ENCODE peak calls at places on chromosome 14, in seven cellular contexts. N is HCT116, M is heart right ventricle, E is tibial nerve, T is SK-N-SH, C is SJSA1, J is sigmoid colon. F is an unnamed sample.

GRCh38 chr14:73422515-73422914 is 35.8 kb downstream of the NUMB start:
- DNase-seq in J (no peak), N (no peak), M (no peak), E (no peak), T (no peak), C (no peak), F (no peak)

GRCh38 chr14:97414718-97415098 is 617.5 kb downstream of the VRK1 start:
- DNase-seq in N (no peak), C (no peak), M (no peak), T (no peak), E (no peak), J (no peak), F (no peak)

GRCh38 chr14:49688701-49689030 is 652 bp upstream of the POLE2 start:
- DNase-seq in M (no peak), T (no peak), J (no peak), C (no peak), N (no peak), E (no peak), F (no peak)

GRCh38 chr14:104341532-104342434 is 203.4 kb downstream of the KIF26A start:
- DNase-seq in T (peak), E (no peak), J (peak), C (no peak), M (no peak), N (peak), F (peak)

GRCh38 chr14:80095623-80096022 is 115.7 kb downstream of the DIO2 start:
- DNase-seq in N (no peak), C (peak), T (no peak), E (no peak), J (no peak), M (no peak), F (no peak)

GRCh38 chr14:90871605-90872233 is 55.5 kb upstream of the TTC7B start:
- DNase-seq in M (no peak), N (no peak), J (no peak), C (no peak), T (no peak), E (no peak), F (no peak)

GRCh38 chr14:95515080-95515489 is 1.4 kb downstream of the SYNE3 start:
- DNase-seq in E (no peak), J (peak), T (peak), M (no peak), C (no peak), N (no peak), F (no peak)

GRCh38 chr14:22887260-22887989 is 4.4 kb downstream of the REM2 start:
- DNase-seq in N (peak), T (peak), M (no peak), C (no peak), J (peak), E (peak), F (no peak)

GRCh38 chr14:56995010-56995409 is 184.7 kb upstream of the OTX2 start:
- DNase-seq in M (no peak), E (no peak), C (no peak), J (no peak), N (no peak), T (no peak), F (no peak)

GRCh38 chr14:77457115-77457521 is 283 bp downstream of the VIPAS39 start:
- DNase-seq in T (peak), E (no peak), C (no peak), M (no peak), J (peak), N (no peak), F (no peak)

GRCh38 chr14:45048385-45048784 is 35.5 kb upstream of the PRPF39 start:
- DNase-seq in J (no peak), N (no peak), E (no peak), M (no peak), T (no peak), C (no peak), F (no peak)

GRCh38 chr14:98945611-98946570 is 326.1 kb downstream of the BCL11B start:
- DNase-seq in N (no peak), E (no peak), T (no peak), J (peak), M (no peak), C (peak), F (no peak)

GRCh38 chr14:42965512-42965911 is 1358.8 kb downstream of the LRFN5 start:
- DNase-seq in T (no peak), J (no peak), C (no peak), M (no peak), N (no peak), E (no peak), F (no peak)

GRCh38 chr14:83101855-83102254 is 1568.2 kb upstream of the SEL1L start:
- DNase-seq in J (no peak), N (no peak), E (no peak), T (no peak), M (no peak), C (no peak), F (no peak)

GRCh38 chr14:50335389-50335788 is 23.3 kb downstream of the DMAC2L start:
- DNase-seq in T (peak), J (peak), M (peak), E (peak), C (peak), N (no peak), F (no peak)

GRCh38 chr14:102965282-102965681 is 42.8 kb downstream of the AMN start:
- DNase-seq in C (no peak), J (no peak), E (no peak), N (no peak), T (no peak), M (no peak), F (no peak)

GRCh38 chr14:95522116-95522515 is 5.7 kb upstream of the SYNE3 start:
- DNase-seq in M (no peak), N (no peak), C (no peak), E (no peak), T (no peak), J (no peak), F (no peak)

GRCh38 chr14:103581954-103582703 is 19.4 kb downstream of the COA8 start:
- DNase-seq in M (no peak), T (no peak), N (no peak), C (no peak), E (no peak), J (no peak), F (no peak)

GRCh38 chr14:55025948-55026347 is 951 bp downstream of the WDHD1 start:
- DNase-seq in E (no peak), J (no peak), T (no peak), N (no peak), C (no peak), M (no peak), F (no peak)

GRCh38 chr14:106879241-106879640 is 1352.9 kb downstream of the TMEM121 start:
- DNase-seq in M (no peak), N (peak), J (no peak), E (no peak), T (peak), C (no peak), F (no peak)

GRCh38 chr14:59424707-59425106 is 40.5 kb downstream of the GPR135 start:
- DNase-seq in C (no peak), T (no peak), J (peak), N (no peak), M (peak), E (peak), F (no peak)

GRCh38 chr14:99264691-99265090 is 7.3 kb downstream of the BCL11B start:
- DNase-seq in J (no peak), C (no peak), M (no peak), E (no peak), N (no peak), T (no peak), F (no peak)

GRCh38 chr14:73784065-73784987 is 67.3 kb upstream of the PTGR2 start:
- DNase-seq in T (no peak), C (no peak), J (peak), E (no peak), M (no peak), N (no peak), F (no peak)

GRCh38 chr14:61525293-61526011 is 169.9 kb upstream of the HIF1A start:
- DNase-seq in N (peak), E (peak), J (peak), M (peak), C (peak), T (no peak), F (no peak)

GRCh38 chr14:29630566-29631160 is 297.0 kb downstream of the PRKD1 start:
- DNase-seq in T (no peak), N (no peak), J (no peak), E (no peak), M (no peak), C (no peak), F (no peak)

GRCh38 chr14:61726772-61727658 is 31.7 kb downstream of the HIF1A start:
- DNase-seq in J (no peak), T (no peak), M (no peak), E (no peak), C (no peak), N (no peak), F (no peak)

GRCh38 chr14:22218729-22219128 is 370.3 kb downstream of the DAD1 start:
- DNase-seq in T (no peak), M (no peak), C (no peak), E (no peak), N (no peak), J (no peak), F (no peak)

GRCh38 chr14:73457935-73458218 is 469 bp downstream of the NUMB start:
- DNase-seq in T (peak), N (no peak), C (no peak), J (no peak), M (peak), E (peak), F (no peak)

GRCh38 chr14:89651805-89652204 is 234.8 kb upstream of the FOXN3 start:
- DNase-seq in N (no peak), E (no peak), J (no peak), M (no peak), C (no peak), T (peak), F (no peak)

GRCh38 chr14:54756656-54757392 is 145.8 kb downstream of the GCH1 start:
- DNase-seq in T (no peak), J (no peak), C (no peak), N (no peak), E (no peak), M (no peak), F (no peak)

GRCh38 chr14:103108749-103109207 is 14.3 kb downstream of the EXOC3L4 start:
- DNase-seq in C (peak), M (no peak), T (no peak), E (no peak), N (no peak), J (no peak), F (no peak)

GRCh38 chr14:104734991-104735779 is 11.2 kb downstream of the ADSS1 start:
- DNase-seq in E (no peak), M (no peak), T (no peak), J (no peak), C (no peak), N (no peak), F (no peak)

DNA sequence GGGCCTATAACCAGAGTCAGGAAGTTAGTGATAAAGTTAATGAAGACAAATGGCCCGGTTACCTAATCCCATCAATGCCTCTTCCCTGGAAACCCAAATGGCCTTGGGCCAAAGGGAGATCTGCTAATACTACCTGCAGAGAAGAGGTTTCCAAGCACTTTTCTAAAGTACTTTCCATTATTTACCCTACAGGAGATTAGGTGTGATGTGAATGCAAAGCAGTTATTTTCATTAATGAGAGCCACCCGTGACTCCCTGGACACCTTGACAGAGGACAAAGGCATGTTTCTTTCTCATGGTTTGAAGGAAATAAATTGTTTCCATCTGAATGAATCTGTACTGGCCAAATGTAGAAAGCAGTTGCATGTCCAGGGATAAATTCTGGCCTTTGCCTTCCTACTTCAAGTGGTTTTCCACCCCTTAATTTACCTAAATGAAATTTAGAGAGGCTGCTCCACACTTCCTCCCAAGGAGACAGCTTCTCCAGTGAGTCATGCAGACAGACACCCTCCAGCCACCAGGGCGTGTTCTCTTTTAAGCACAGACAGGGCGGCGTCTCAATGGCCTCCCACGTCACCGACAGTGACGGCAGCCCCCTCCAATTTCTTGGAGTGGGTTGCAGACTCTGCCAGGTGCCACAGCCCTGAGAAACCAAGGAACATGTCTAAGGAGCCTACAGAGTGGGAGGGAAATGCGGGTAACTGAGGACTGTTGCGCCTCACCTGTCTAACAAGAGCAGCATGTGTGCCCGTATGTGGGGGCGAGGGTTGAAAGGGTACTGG is 43.9 kb upstream of the GNPNAT1 start:
- DNase-seq in M (no peak), N (peak), E (no peak), C (peak), T (peak), J (no peak), F (no peak)
- H3K27ac ChIP-seq in M (no peak), N (peak), E (no peak), C (peak), T (peak), J (no peak), F (no peak)

DNA sequence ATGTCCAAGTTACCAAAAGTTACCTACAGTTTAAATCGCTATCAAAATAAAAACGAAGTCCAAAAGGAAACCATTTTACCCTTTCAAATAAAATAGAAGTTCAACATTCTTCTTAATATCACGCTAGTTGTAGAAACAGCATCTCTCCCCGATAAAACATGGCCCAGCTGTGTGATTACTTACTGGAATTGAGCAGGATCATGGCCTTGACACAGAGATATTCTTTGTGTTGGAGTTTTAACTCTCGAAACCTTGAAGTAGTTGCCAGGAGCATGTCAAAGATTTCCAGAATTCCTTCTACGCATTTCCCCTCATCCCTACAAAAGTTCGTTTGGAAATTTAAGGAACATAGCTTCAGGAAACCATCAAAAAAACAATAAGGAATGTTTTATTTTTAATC is 44.8 kb downstream of the ESR2 start:
- DNase-seq in J (no peak), N (no peak), M (no peak), T (no peak), C (no peak), E (no peak), F (no peak)
- H3K27ac ChIP-seq in J (no peak), N (no peak), M (no peak), T (no peak), C (no peak), E (no peak), F (no peak)

DNA sequence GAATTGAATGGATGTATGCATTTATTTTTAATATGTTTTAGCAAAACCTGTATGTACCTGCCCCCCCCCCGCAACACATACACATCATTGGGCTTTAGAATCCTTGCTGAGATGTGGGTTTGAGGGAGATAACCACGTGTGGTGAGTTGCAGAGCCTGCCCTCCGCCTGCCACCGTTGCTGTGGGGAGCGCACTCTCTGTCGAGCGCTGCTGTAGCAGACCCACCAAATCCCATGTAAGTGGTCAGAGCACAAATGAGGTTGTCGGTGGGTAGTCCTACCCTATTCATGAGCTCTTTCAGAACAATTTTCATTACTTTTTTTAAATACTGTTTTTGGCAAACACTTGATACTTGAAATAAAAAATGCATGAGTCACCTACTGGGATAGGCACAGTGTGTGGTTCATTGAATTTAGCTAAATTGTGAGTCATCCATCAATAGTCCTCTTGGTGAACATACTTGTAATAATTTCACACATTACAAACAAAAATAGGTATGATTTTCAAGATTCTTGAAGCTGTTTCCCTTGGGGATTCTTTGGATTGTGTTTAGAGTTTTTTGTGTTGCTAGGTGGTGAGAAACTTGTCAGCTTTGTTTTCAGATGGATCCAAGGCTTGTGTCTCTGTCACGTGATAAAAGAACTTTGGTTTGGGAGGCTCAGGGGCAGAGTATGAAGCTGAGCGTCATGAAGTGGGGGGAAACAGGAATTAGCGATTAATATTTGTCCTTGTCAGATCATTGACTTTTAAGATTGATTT is 107.6 kb downstream of the PTCSC3 start:
- DNase-seq in M (no peak), C (peak), T (no peak), E (no peak), J (no peak), N (no peak), F (no peak)
- H3K27ac ChIP-seq in M (no peak), C (peak), T (no peak), E (peak), J (no peak), N (no peak), F (no peak)

GRCh38 chr14:51513281-51513680 is 138.4 kb upstream of the FRMD6 start:
- DNase-seq in M (no peak), T (no peak), C (no peak), E (no peak), N (no peak), J (no peak), F (no peak)

GRCh38 chr14:51511265-51511664 is 140.4 kb upstream of the FRMD6 start:
- DNase-seq in M (no peak), C (no peak), E (no peak), N (no peak), T (no peak), J (no peak), F (no peak)

GRCh38 chr14:51512321-51512720 is 139.4 kb upstream of the FRMD6 start:
- DNase-seq in J (no peak), T (no peak), C (no peak), M (no peak), E (no peak), N (no peak), F (no peak)

GRCh38 chr14:51504626-51505025 is 147.1 kb upstream of the FRMD6 start:
- DNase-seq in C (no peak), J (no peak), M (no peak), T (no peak), N (no peak), E (no peak), F (no peak)

GRCh38 chr14:51507556-51508511 is 143.9 kb upstream of the FRMD6 start:
- DNase-seq in C (peak), E (peak), N (no peak), T (peak), M (peak), J (peak), F (no peak)
- H3K27ac ChIP-seq in C (peak), E (peak), N (no peak), T (peak), M (peak), J (peak), F (no peak)

GRCh38 chr14:32396874-32397273 is 67.8 kb downstream of the AKAP6 start:
- DNase-seq in C (no peak), N (no peak), E (no peak), M (no peak), J (no peak), T (no peak), F (no peak)

GRCh38 chr14:32394038-32394437 is 64.9 kb downstream of the AKAP6 start:
- DNase-seq in E (no peak), J (no peak), N (no peak), C (no peak), T (no peak), M (no peak), F (no peak)

GRCh38 chr14:32399920-32400319 is 70.8 kb downstream of the AKAP6 start:
- DNase-seq in J (no peak), M (no peak), C (no peak), T (no peak), N (no peak), E (no peak), F (no peak)

GRCh38 chr14:32400480-32400879 is 71.4 kb downstream of the AKAP6 start:
- DNase-seq in N (no peak), J (no peak), T (no peak), C (no peak), M (no peak), E (no peak), F (no peak)

GRCh38 chr14:32397871-32398640 is 69.0 kb downstream of the AKAP6 start:
- DNase-seq in M (no peak), T (no peak), C (peak), N (no peak), E (no peak), J (no peak), F (no peak)
- H3K27ac ChIP-seq in M (no peak), T (peak), C (peak), N (no peak), E (no peak), J (peak), F (no peak)

DNA sequence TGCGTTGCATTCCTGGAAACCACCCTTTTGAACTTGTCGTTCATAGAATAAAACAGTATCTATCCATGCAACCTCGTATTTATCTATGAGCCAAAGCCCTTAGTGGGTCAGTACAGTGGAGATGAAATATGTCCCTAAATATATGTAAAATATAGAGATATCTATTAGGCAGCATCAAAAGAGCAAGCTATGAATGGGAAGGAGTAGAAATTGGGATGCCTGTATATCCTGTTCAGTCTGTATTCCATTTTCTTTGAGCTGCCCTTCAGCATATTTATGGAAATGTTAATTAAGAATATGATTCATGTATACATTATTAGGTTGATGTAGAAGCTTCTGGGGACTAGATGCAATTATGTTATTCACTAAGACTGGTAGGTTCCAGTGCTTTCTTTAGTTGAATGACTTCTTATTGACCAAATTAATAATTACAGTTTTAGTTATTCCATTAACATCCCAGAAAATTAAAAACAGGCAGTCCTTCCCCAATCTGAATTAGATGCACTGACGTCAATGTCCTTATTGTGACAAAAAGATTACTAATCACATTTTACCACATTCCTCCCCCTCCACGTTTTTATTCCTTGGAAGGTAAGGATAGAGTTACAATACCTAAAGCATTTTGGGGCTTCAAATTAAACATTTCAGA is 11.9 kb upstream of the FRMD6 start:
- DNase-seq in C (no peak), T (no peak), M (no peak), E (no peak), N (no peak), J (no peak), F (no peak)
- H3K27ac ChIP-seq in C (no peak), T (no peak), M (no peak), E (no peak), N (no peak), J (no peak), F (no peak)